ENCODE peak calls at places on chromosomes 6 and 20, in ten cellular contexts. One of them, this sample, is unnamed.

GRCh38 chr20:64161595-64162238 is 2.5 kb upstream of the MYT1 start:
- DNase-seq in astrocyte of the cerebellum: peak
- DNase-seq in activated CD4-positive, alpha-beta T cell treated with anti-CD3 and anti-CD28 coated beads for 48 hours: peak
- DNase-seq in cardiac muscle cell: peak
- DNase-seq in NCI-H1436: no peak
- DNase-seq in stomach: no peak
- DNase-seq in HT1080: peak
- DNase-seq in neural progenitor cell: peak
- DNase-seq in neural crest cell: peak
- DNase-seq in D341Med: no peak
- DNase-seq in this sample: no peak

GRCh38 chr6:6505111-6505510 is 83.4 kb upstream of the LY86 start:
- DNase-seq in astrocyte of the cerebellum: no peak
- DNase-seq in activated CD4-positive, alpha-beta T cell treated with anti-CD3 and anti-CD28 coated beads for 48 hours: no peak
- DNase-seq in cardiac muscle cell: no peak
- DNase-seq in NCI-H1436: no peak
- DNase-seq in stomach: no peak
- DNase-seq in HT1080: no peak
- DNase-seq in neural progenitor cell: no peak
- DNase-seq in neural crest cell: no peak
- DNase-seq in D341Med: no peak
- DNase-seq in this sample: no peak

GRCh38 chr6:166438211-166438861 is 55.6 kb upstream of the MPC1 start:
- DNase-seq in astrocyte of the cerebellum: no peak
- DNase-seq in activated CD4-positive, alpha-beta T cell treated with anti-CD3 and anti-CD28 coated beads for 48 hours: no peak
- DNase-seq in cardiac muscle cell: no peak
- DNase-seq in NCI-H1436: no peak
- DNase-seq in stomach: peak
- DNase-seq in HT1080: no peak
- DNase-seq in neural progenitor cell: no peak
- DNase-seq in neural crest cell: no peak
- DNase-seq in D341Med: no peak
- DNase-seq in this sample: no peak

GRCh38 chr20:11248691-11249178 is 574.9 kb upstream of the JAG1 start:
- DNase-seq in astrocyte of the cerebellum: no peak
- DNase-seq in activated CD4-positive, alpha-beta T cell treated with anti-CD3 and anti-CD28 coated beads for 48 hours: no peak
- DNase-seq in cardiac muscle cell: no peak
- DNase-seq in NCI-H1436: peak
- DNase-seq in stomach: no peak
- DNase-seq in HT1080: no peak
- DNase-seq in neural progenitor cell: peak
- DNase-seq in neural crest cell: no peak
- DNase-seq in D341Med: peak
- DNase-seq in this sample: no peak

GRCh38 chr20:38770546-38770945 is 22.3 kb downstream of the ACTR5 start:
- DNase-seq in astrocyte of the cerebellum: no peak
- DNase-seq in activated CD4-positive, alpha-beta T cell treated with anti-CD3 and anti-CD28 coated beads for 48 hours: no peak
- DNase-seq in cardiac muscle cell: no peak
- DNase-seq in NCI-H1436: no peak
- DNase-seq in stomach: no peak
- DNase-seq in HT1080: no peak
- DNase-seq in neural progenitor cell: no peak
- DNase-seq in neural crest cell: no peak
- DNase-seq in D341Med: no peak
- DNase-seq in this sample: no peak

GRCh38 chr6:129849456-129849855 is 11.7 kb downstream of the TMEM244 start:
- DNase-seq in astrocyte of the cerebellum: no peak
- DNase-seq in activated CD4-positive, alpha-beta T cell treated with anti-CD3 and anti-CD28 coated beads for 48 hours: no peak
- DNase-seq in cardiac muscle cell: peak
- DNase-seq in NCI-H1436: no peak
- DNase-seq in stomach: no peak
- DNase-seq in HT1080: peak
- DNase-seq in neural progenitor cell: no peak
- DNase-seq in neural crest cell: no peak
- DNase-seq in D341Med: no peak
- DNase-seq in this sample: no peak

GRCh38 chr6:22231616-22232015 is 65.2 kb downstream of the PRL start:
- DNase-seq in astrocyte of the cerebellum: peak
- DNase-seq in activated CD4-positive, alpha-beta T cell treated with anti-CD3 and anti-CD28 coated beads for 48 hours: no peak
- DNase-seq in cardiac muscle cell: no peak
- DNase-seq in NCI-H1436: no peak
- DNase-seq in stomach: no peak
- DNase-seq in HT1080: peak
- DNase-seq in neural progenitor cell: no peak
- DNase-seq in neural crest cell: no peak
- DNase-seq in D341Med: no peak
- DNase-seq in this sample: no peak

GRCh38 chr6:3403244-3404154 is 53.4 kb downstream of the SLC22A23 start:
- DNase-seq in astrocyte of the cerebellum: no peak
- DNase-seq in activated CD4-positive, alpha-beta T cell treated with anti-CD3 and anti-CD28 coated beads for 48 hours: no peak
- DNase-seq in cardiac muscle cell: no peak
- DNase-seq in NCI-H1436: no peak
- DNase-seq in stomach: peak
- DNase-seq in HT1080: no peak
- DNase-seq in neural progenitor cell: no peak
- DNase-seq in neural crest cell: no peak
- DNase-seq in D341Med: no peak
- DNase-seq in this sample: no peak

GRCh38 chr20:35320396-35321126 is 28.3 kb upstream of the FAM83C start:
- DNase-seq in astrocyte of the cerebellum: no peak
- DNase-seq in activated CD4-positive, alpha-beta T cell treated with anti-CD3 and anti-CD28 coated beads for 48 hours: no peak
- DNase-seq in cardiac muscle cell: no peak
- DNase-seq in NCI-H1436: no peak
- DNase-seq in stomach: no peak
- DNase-seq in HT1080: peak
- DNase-seq in neural progenitor cell: no peak
- DNase-seq in neural crest cell: no peak
- DNase-seq in D341Med: no peak
- DNase-seq in this sample: no peak

GRCh38 chr6:162014069-162014811 is 713.3 kb downstream of the PRKN start:
- DNase-seq in astrocyte of the cerebellum: no peak
- DNase-seq in activated CD4-positive, alpha-beta T cell treated with anti-CD3 and anti-CD28 coated beads for 48 hours: no peak
- DNase-seq in cardiac muscle cell: no peak
- DNase-seq in NCI-H1436: no peak
- DNase-seq in stomach: no peak
- DNase-seq in HT1080: no peak
- DNase-seq in neural progenitor cell: no peak
- DNase-seq in neural crest cell: no peak
- DNase-seq in D341Med: no peak
- DNase-seq in this sample: no peak

GRCh38 chr20:37349517-37350491 is 3.9 kb downstream of the SRC start:
- DNase-seq in astrocyte of the cerebellum: no peak
- DNase-seq in activated CD4-positive, alpha-beta T cell treated with anti-CD3 and anti-CD28 coated beads for 48 hours: no peak
- DNase-seq in cardiac muscle cell: peak
- DNase-seq in NCI-H1436: no peak
- DNase-seq in stomach: peak
- DNase-seq in HT1080: no peak
- DNase-seq in neural progenitor cell: no peak
- DNase-seq in neural crest cell: no peak
- DNase-seq in D341Med: peak
- DNase-seq in this sample: peak

GRCh38 chr20:37526238-37526838 is 1.3 kb downstream of the BLCAP start:
- DNase-seq in astrocyte of the cerebellum: no peak
- DNase-seq in activated CD4-positive, alpha-beta T cell treated with anti-CD3 and anti-CD28 coated beads for 48 hours: no peak
- DNase-seq in cardiac muscle cell: peak
- DNase-seq in NCI-H1436: no peak
- DNase-seq in stomach: no peak
- DNase-seq in HT1080: peak
- DNase-seq in neural progenitor cell: peak
- DNase-seq in neural crest cell: no peak
- DNase-seq in D341Med: peak
- DNase-seq in this sample: peak

GRCh38 chr6:136036601-136037000 is 185.1 kb downstream of the PDE7B start:
- DNase-seq in astrocyte of the cerebellum: no peak
- DNase-seq in activated CD4-positive, alpha-beta T cell treated with anti-CD3 and anti-CD28 coated beads for 48 hours: no peak
- DNase-seq in cardiac muscle cell: peak
- DNase-seq in NCI-H1436: no peak
- DNase-seq in stomach: no peak
- DNase-seq in HT1080: no peak
- DNase-seq in neural progenitor cell: no peak
- DNase-seq in neural crest cell: no peak
- DNase-seq in D341Med: no peak
- DNase-seq in this sample: no peak

This sample was measured in SK-N-MC.